ENCODE peak calls at places on chromosome 15, in ten cellular contexts. J, K, O, N, C, X, R, T, V and I are unnamed samples.

GRCh38 chr15:74037171-74038117 is 42.9 kb downstream of the PML start:
- DNase-seq in T (no peak), R (no peak), J (no peak), O (no peak), V (no peak), X (no peak), C (no peak), K (no peak), N (no peak), I (no peak)

GRCh38 chr15:38412466-38412865 is 41.5 kb upstream of the FAM98B start:
- DNase-seq in J (no peak), X (no peak), K (no peak), R (no peak), T (no peak), C (no peak), O (no peak), N (no peak), V (no peak), I (no peak)

GRCh38 chr15:97077930-97078329 is 747.4 kb downstream of the NR2F2 start:
- DNase-seq in J (no peak), N (no peak), X (no peak), O (no peak), T (no peak), C (no peak), V (no peak), K (no peak), R (no peak), I (no peak)

GRCh38 chr15:77162872-77163633 is 92.1 kb upstream of the TSPAN3 start:
- DNase-seq in T (no peak), V (no peak), K (no peak), J (no peak), X (no peak), O (no peak), R (no peak), N (no peak), C (no peak), I (peak)

GRCh38 chr15:34737379-34737928 is 17.3 kb downstream of the GJD2 start:
- DNase-seq in J (no peak), V (no peak), T (peak), K (no peak), X (no peak), R (no peak), O (peak), C (no peak), N (no peak), I (no peak)

GRCh38 chr15:85542895-85543331 is 162.5 kb downstream of the AKAP13 start:
- DNase-seq in N (no peak), X (no peak), V (no peak), J (no peak), O (no peak), C (no peak), T (peak), R (no peak), K (no peak), I (no peak)

GRCh38 chr15:71461748-71462147 is 346.5 kb downstream of the THSD4 start:
- DNase-seq in X (no peak), T (no peak), C (no peak), K (no peak), N (no peak), V (no peak), J (no peak), O (no peak), R (no peak), I (no peak)

GRCh38 chr15:52523646-52524045 is 5.0 kb downstream of the MYO5A start:
- DNase-seq in K (no peak), O (no peak), V (no peak), T (peak), X (no peak), N (no peak), C (no peak), J (no peak), R (no peak), I (no peak)

GRCh38 chr15:38670142-38671002 is 105.8 kb upstream of the RASGRP1 start:
- DNase-seq in C (no peak), R (no peak), O (no peak), K (peak), N (no peak), J (no peak), X (no peak), T (peak), V (peak), I (peak)

GRCh38 chr15:80061581-80061980 is 2.1 kb downstream of the ZFAND6 start:
- DNase-seq in V (no peak), O (no peak), K (no peak), T (peak), J (no peak), R (no peak), C (no peak), X (no peak), N (no peak), I (no peak)

GRCh38 chr15:72766780-72767179 is 16.8 kb downstream of the ADPGK start:
- DNase-seq in N (no peak), C (no peak), T (no peak), J (no peak), X (no peak), V (no peak), O (no peak), R (no peak), K (no peak), I (no peak)

GRCh38 chr15:72379856-72380255 is 4.0 kb upstream of the HEXA start:
- DNase-seq in T (no peak), V (no peak), C (no peak), N (no peak), X (no peak), O (no peak), R (no peak), K (no peak), J (no peak), I (no peak)

GRCh38 chr15:70806992-70807712 is 43.8 kb upstream of the UACA start:
- DNase-seq in O (no peak), R (no peak), K (no peak), C (no peak), T (no peak), V (no peak), J (no peak), N (no peak), X (no peak), I (no peak)